ENCODE peak calls at places on chromosomes 7 and 10, in four cellular contexts. U is GM23338, L is PC-9, K is HCT116. B is an unnamed sample.
A peak's percentile ranks its signal among the peaks of the same experiment; 100 is the strongest.

GRCh38 chr7:28745351-28745750 is 212.8 kb downstream of the TRIL start:
- DNase-seq in U (no peak), L (no peak), K (no peak), B (no peak)

GRCh38 chr7:139118234-139118802 is 8.8 kb upstream of the ZC3HAV1 start:
- DNase-seq in U (peak; percentile 53), L (peak; percentile 46), K (peak; percentile 32), B (peak; percentile 85)

GRCh38 chr10:32114500-32114899 is 58.3 kb upstream of the KIF5B start:
- DNase-seq in U (no peak), L (no peak), K (no peak), B (no peak)

GRCh38 chr7:36336380-36336779 is 53.3 kb upstream of the ANLN start:
- DNase-seq in U (no peak), L (no peak), K (no peak), B (no peak)

GRCh38 chr10:78383378-78383777 is 349.7 kb downstream of the RPS24 start:
- DNase-seq in U (no peak), L (no peak), K (no peak), B (no peak)

GRCh38 chr10:3364768-3365480 is 192.3 kb upstream of the PITRM1 start:
- DNase-seq in U (no peak), L (no peak), K (no peak), B (no peak)

GRCh38 chr7:117937049-117937448 is 63.8 kb upstream of the CTTNBP2 start:
- DNase-seq in U (no peak), L (no peak), K (no peak), B (no peak)

GRCh38 chr7:36639826-36640225 is 84.5 kb downstream of the AOAH start:
- DNase-seq in U (no peak), L (no peak), K (no peak), B (no peak)

GRCh38 chr7:5797179-5797578 is 15.7 kb upstream of the RNF216 start:
- DNase-seq in U (no peak), L (no peak), K (no peak), B (no peak)

GRCh38 chr7:155557778-155558177 is 11.4 kb upstream of the CNPY1 start:
- DNase-seq in U (no peak), L (no peak), K (no peak), B (no peak)

GRCh38 chr10:61837748-61838055 is 63.8 kb upstream of the ARID5B start:
- DNase-seq in U (no peak), L (no peak), K (no peak), B (no peak)

GRCh38 chr7:74606101-74606908 is 51.2 kb upstream of the GTF2I start:
- DNase-seq in U (peak; percentile 68), L (peak; percentile 79), K (no peak), B (no peak)

GRCh38 chr7:8064828-8065227 is 96.2 kb downstream of the GLCCI1 start:
- DNase-seq in U (no peak), L (no peak), K (no peak), B (no peak)

GRCh38 chr10:5443429-5443828 is 31.1 kb downstream of the NET1 start:
- DNase-seq in U (no peak), L (no peak), K (no peak), B (no peak)

GRCh38 chr10:21634599-21635365 is 100.8 kb downstream of the MLLT10 start:
- DNase-seq in U (no peak), L (no peak), K (no peak), B (no peak)

GRCh38 chr10:44382131-44382858 is 2.6 kb downstream of the CXCL12 start:
- DNase-seq in U (peak; percentile 68), L (no peak), K (no peak), B (no peak)

GRCh38 chr7:127704211-127704610 is 52.2 kb downstream of the SND1 start:
- DNase-seq in U (no peak), L (no peak), K (no peak), B (no peak)

GRCh38 chr10:16779375-16779774 is 37.8 kb downstream of the RSU1 start:
- DNase-seq in U (no peak), L (no peak), K (no peak), B (peak; percentile 2)

GRCh38 chr7:81244213-81244612 is 325.4 kb upstream of the SEMA3C start:
- DNase-seq in U (no peak), L (no peak), K (peak; percentile 42), B (no peak)
- TF ChIP-seq CTCF in U (peak; percentile 40), L (no peak), K (peak; percentile 3), B (no peak)

DNA sequence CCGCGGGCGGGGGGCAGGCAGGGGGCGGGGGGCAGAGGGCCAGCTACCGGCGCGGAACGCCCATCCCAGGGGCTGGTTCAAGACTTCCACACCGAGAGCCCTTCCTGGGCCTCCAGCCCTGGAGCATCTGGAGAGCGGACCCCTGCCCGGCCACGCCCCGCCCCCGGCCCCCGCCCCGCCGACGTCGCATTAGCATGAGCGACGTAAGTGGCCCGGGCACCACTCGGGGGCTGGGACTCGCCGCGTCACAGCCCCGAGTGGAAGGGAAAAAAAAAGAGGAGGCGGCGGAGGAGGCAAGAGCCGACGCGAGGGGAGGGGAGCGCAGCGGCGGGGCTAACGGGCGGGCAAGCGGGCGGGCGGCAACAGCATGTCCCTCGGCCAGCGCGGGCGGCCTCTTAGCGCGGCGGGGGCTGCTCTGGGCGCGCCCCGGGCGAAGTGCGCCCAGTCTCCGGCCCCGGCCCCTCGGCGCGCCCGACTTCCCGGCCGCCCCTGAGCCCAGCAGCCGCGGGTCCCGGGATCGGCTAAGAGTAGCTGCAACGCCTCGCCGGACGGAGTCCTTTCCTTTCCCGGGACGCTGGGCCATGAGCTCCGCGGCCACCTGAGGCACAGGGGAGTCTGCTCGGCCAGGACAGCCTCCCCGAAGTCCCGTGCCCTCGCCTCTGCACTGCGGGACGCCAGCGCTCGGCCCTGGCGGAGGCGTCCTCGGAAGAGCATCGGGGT is at the start of gene SLC18A3:
- DNase-seq in U (peak; percentile 51), L (no peak), K (no peak), B (no peak)
- TF ChIP-seq EZH2 in U (no peak), L (no peak), K (no peak), B (no peak)

GRCh38 chr7:101208794-101209193 is 8.0 kb upstream of the MOGAT3 start:
- DNase-seq in U (no peak), L (no peak), K (no peak), B (no peak)

GRCh38 chr7:101210143-101210542 is 7.2 kb downstream of the PLOD3 start:
- DNase-seq in U (no peak), L (no peak), K (no peak), B (no peak)

GRCh38 chr7:101216001-101216859 is 1.2 kb downstream of the PLOD3 start:
- DNase-seq in U (no peak), L (peak; percentile 20), K (no peak), B (no peak)

GRCh38 chr7:101211501-101211900 is 5.9 kb downstream of the PLOD3 start:
- DNase-seq in U (no peak), L (no peak), K (no peak), B (no peak)

GRCh38 chr7:101212014-101212413 is 5.4 kb downstream of the PLOD3 start:
- DNase-seq in U (no peak), L (no peak), K (no peak), B (no peak)
- TF ChIP-seq CTCF in U (peak; percentile 47), L (no peak), K (no peak), B (no peak)

GRCh38 chr7:23474829-23475578 is 4.7 kb upstream of the IGF2BP3 start:
- DNase-seq in U (no peak), L (no peak), K (no peak), B (peak; percentile 29)
- TF ChIP-seq EZH2 in U (no peak), L (no peak), K (peak; percentile 40), B (no peak)

DNA sequence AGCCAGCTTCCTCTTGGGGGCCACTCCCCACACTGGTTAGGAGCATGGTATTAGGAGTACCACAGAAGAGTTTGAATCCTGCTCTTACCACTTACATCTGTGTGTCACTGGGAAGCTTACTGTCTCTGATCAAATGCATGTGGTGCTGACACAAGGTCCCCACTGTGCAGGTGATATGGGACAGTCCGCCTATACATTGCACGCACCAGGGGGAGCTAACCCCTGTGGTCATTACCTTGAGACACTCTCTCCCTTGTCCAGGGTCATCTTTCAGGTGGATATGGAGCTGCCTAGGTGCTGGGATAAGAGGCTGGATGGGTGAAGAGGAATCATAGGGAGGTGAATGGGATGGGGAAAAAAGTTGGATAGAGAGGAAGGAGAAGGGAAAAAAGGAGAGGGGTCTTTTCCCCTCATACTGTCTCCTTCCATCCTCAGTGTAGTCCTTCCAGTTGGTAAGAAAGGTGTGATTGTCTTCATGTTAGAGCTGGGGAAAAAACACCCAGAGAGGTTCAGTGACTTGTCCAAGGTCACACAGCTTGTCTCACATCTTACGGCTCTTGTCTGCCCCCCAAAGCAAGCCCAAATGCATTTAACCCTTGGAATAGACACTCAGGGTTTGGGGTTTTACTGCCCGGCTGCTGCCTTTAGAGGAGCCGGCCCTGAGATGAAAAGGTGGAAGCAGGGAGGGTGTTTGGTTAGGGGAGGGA is 125.9 kb downstream of the CDH23 start:
- DNase-seq in U (peak; percentile 41), L (peak; percentile 11), K (no peak), B (no peak)
- TF ChIP-seq CTCF in U (peak; percentile 67), L (peak; percentile 50), K (peak; percentile 8), B (no peak)

DNA sequence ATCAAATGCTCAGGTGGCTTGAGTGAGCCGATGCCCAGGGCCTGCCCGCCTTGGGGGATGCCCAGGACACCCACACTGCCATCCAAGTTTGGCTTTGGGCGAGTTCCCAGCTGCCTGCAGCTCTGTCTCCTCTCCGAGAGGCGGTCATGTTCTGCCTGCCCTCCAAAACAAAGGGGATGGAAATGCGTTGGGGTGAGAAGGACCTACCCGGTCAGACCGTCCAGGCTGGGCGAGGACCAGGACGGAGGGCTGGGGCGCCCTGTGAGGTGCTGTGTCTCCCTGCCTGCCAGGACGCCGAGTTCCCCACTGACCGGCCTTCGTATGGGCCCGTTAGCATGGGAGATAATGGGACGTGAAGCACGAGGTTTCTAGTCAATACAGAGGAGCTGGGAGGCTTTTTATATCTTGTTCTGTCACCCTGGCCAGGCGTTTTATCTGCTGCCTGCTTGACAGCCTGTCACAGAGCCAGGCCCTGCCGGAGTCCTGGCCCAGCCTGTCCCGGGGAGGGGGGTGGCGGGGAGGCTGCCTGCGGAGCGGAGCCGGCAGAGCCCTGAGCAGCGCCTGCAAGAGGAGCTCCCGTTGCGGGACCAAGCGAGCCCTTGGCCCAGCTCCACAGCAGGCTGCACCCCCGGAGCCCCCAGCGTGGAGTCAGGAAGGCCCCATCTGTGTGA is 22.0 kb upstream of the ELFN1 start:
- DNase-seq in U (no peak), L (no peak), K (no peak), B (no peak)
- TF ChIP-seq EZH2 in U (no peak), L (no peak), K (no peak), B (no peak)

GRCh38 chr7:32336726-32337125 is 153.5 kb downstream of the LSM5 start:
- DNase-seq in U (no peak), L (no peak), K (no peak), B (peak; percentile 94)
- TF ChIP-seq CTCF in U (no peak), L (no peak), K (no peak), B (no peak)

DNA sequence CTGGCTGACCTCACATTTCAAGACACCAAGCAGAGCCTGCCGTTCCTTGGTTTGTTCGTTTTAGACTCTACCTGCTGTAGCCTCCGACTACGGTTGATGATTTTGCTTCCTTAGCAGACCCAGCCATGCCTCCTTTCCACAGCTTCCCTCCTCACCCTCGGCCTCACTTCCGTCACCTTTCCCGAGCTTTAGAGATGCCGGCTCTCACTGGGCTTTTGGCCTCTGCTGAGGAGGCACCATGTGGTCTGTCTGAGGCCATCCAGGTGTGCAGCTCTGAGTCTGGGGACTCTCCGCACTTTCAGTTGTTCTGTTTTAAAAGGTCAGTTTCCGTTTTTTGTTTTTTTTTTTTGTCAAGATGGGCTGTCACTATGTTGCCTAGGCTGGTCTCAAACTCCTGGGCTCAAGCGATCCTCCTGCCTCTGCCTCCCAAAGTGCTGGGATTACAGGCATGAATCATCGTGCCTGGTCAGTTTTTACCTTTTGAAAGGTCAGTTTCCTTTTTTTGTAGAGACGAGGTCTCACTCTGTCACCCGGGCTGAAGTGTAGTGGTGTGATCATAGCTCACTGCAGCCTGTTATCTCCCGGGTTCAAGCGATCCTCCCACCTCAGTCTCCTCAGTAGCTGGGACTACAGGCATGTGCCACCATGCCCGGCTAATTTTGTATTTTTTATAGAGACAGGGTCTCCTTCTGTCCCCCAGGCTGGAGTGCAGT is 11.7 kb downstream of the ORAI2 start:
- DNase-seq in U (no peak), L (no peak), K (no peak), B (no peak)
- TF ChIP-seq EZH2 in U (no peak), L (no peak), K (no peak), B (no peak)